ENCODE peak calls at places on chromosomes 2 and 18, in six cellular contexts. One of them, this sample, is unnamed.

GRCh38 chr2:188765522-188765921 is 208.7 kb upstream of the COL3A1 start:
- DNase-seq in KG1: no peak
- DNase-seq in stimulated activated CD4-positive, alpha-beta T cell treated with anti-CD3 and anti-CD28 coated beads, TNF-alpha, amount 100 ng/mL, for 4 hours: no peak
- DNase-seq in psoas muscle: no peak
- DNase-seq in A549: no peak
- DNase-seq in tibial nerve: no peak
- DNase-seq in this sample: no peak

GRCh38 chr2:121075641-121076500 is 209.1 kb downstream of the TFCP2L1 start:
- DNase-seq in KG1: no peak
- DNase-seq in stimulated activated CD4-positive, alpha-beta T cell treated with anti-CD3 and anti-CD28 coated beads, TNF-alpha, amount 100 ng/mL, for 4 hours: no peak
- DNase-seq in psoas muscle: no peak
- DNase-seq in A549: peak; percentile 28
- DNase-seq in tibial nerve: no peak
- DNase-seq in this sample: no peak

GRCh38 chr2:545711-546650 is 131.2 kb downstream of the TMEM18 start:
- DNase-seq in KG1: no peak
- DNase-seq in stimulated activated CD4-positive, alpha-beta T cell treated with anti-CD3 and anti-CD28 coated beads, TNF-alpha, amount 100 ng/mL, for 4 hours: no peak
- DNase-seq in psoas muscle: no peak
- DNase-seq in A549: no peak
- DNase-seq in tibial nerve: no peak
- DNase-seq in this sample: no peak

GRCh38 chr2:163465440-163465839 is 270.4 kb downstream of the FIGN start:
- DNase-seq in KG1: no peak
- DNase-seq in stimulated activated CD4-positive, alpha-beta T cell treated with anti-CD3 and anti-CD28 coated beads, TNF-alpha, amount 100 ng/mL, for 4 hours: no peak
- DNase-seq in psoas muscle: no peak
- DNase-seq in A549: no peak
- DNase-seq in tibial nerve: no peak
- DNase-seq in this sample: no peak

GRCh38 chr2:223619486-223620129 is 17.4 kb upstream of the SCG2 start:
- DNase-seq in KG1: no peak
- DNase-seq in stimulated activated CD4-positive, alpha-beta T cell treated with anti-CD3 and anti-CD28 coated beads, TNF-alpha, amount 100 ng/mL, for 4 hours: no peak
- DNase-seq in psoas muscle: no peak
- DNase-seq in A549: no peak
- DNase-seq in tibial nerve: no peak
- DNase-seq in this sample: no peak

GRCh38 chr2:73914667-73915066 is 12.0 kb upstream of the DGUOK start:
- DNase-seq in KG1: no peak
- DNase-seq in stimulated activated CD4-positive, alpha-beta T cell treated with anti-CD3 and anti-CD28 coated beads, TNF-alpha, amount 100 ng/mL, for 4 hours: no peak
- DNase-seq in psoas muscle: no peak
- DNase-seq in A549: no peak
- DNase-seq in tibial nerve: no peak
- DNase-seq in this sample: no peak

GRCh38 chr18:79925656-79925979 is 25.8 kb downstream of the SLC66A2 start:
- DNase-seq in KG1: no peak
- DNase-seq in stimulated activated CD4-positive, alpha-beta T cell treated with anti-CD3 and anti-CD28 coated beads, TNF-alpha, amount 100 ng/mL, for 4 hours: no peak
- DNase-seq in psoas muscle: peak; percentile 20
- DNase-seq in A549: no peak
- DNase-seq in tibial nerve: no peak
- DNase-seq in this sample: no peak

GRCh38 chr2:144516981-144517824 is 2.7 kb downstream of the ZEB2 start:
- DNase-seq in KG1: no peak
- DNase-seq in stimulated activated CD4-positive, alpha-beta T cell treated with anti-CD3 and anti-CD28 coated beads, TNF-alpha, amount 100 ng/mL, for 4 hours: no peak
- DNase-seq in psoas muscle: peak; percentile 78
- DNase-seq in A549: peak; percentile 58
- DNase-seq in tibial nerve: peak; percentile 65
- DNase-seq in this sample: peak; percentile 53

GRCh38 chr18:41767960-41768359 is 187.1 kb upstream of the PIK3C3 start:
- DNase-seq in KG1: no peak
- DNase-seq in stimulated activated CD4-positive, alpha-beta T cell treated with anti-CD3 and anti-CD28 coated beads, TNF-alpha, amount 100 ng/mL, for 4 hours: no peak
- DNase-seq in psoas muscle: no peak
- DNase-seq in A549: no peak
- DNase-seq in tibial nerve: no peak
- DNase-seq in this sample: no peak

GRCh38 chr18:62784338-62784965 is 69.1 kb downstream of the PHLPP1 start:
- DNase-seq in KG1: no peak
- DNase-seq in stimulated activated CD4-positive, alpha-beta T cell treated with anti-CD3 and anti-CD28 coated beads, TNF-alpha, amount 100 ng/mL, for 4 hours: no peak
- DNase-seq in psoas muscle: no peak
- DNase-seq in A549: no peak
- DNase-seq in tibial nerve: no peak
- DNase-seq in this sample: no peak

GRCh38 chr2:3451926-3452671 is 67.2 kb downstream of the ADI1 start:
- DNase-seq in KG1: no peak
- DNase-seq in stimulated activated CD4-positive, alpha-beta T cell treated with anti-CD3 and anti-CD28 coated beads, TNF-alpha, amount 100 ng/mL, for 4 hours: no peak
- DNase-seq in psoas muscle: peak; percentile 21
- DNase-seq in A549: no peak
- DNase-seq in tibial nerve: no peak
- DNase-seq in this sample: no peak

GRCh38 chr2:86337235-86338099 is at the start of gene REEP1:
- DNase-seq in KG1: no peak
- DNase-seq in stimulated activated CD4-positive, alpha-beta T cell treated with anti-CD3 and anti-CD28 coated beads, TNF-alpha, amount 100 ng/mL, for 4 hours: no peak
- DNase-seq in psoas muscle: peak; percentile 72
- DNase-seq in A549: peak; percentile 34
- DNase-seq in tibial nerve: no peak
- DNase-seq in this sample: no peak

GRCh38 chr2:162233197-162233596 is 10.0 kb downstream of the FAP start:
- DNase-seq in KG1: no peak
- DNase-seq in stimulated activated CD4-positive, alpha-beta T cell treated with anti-CD3 and anti-CD28 coated beads, TNF-alpha, amount 100 ng/mL, for 4 hours: no peak
- DNase-seq in psoas muscle: peak; percentile 57
- DNase-seq in A549: no peak
- DNase-seq in tibial nerve: peak; percentile 23
- DNase-seq in this sample: no peak

GRCh38 chr2:101893676-101894381 is 97.9 kb upstream of the IL1R2 start:
- DNase-seq in KG1: no peak
- DNase-seq in stimulated activated CD4-positive, alpha-beta T cell treated with anti-CD3 and anti-CD28 coated beads, TNF-alpha, amount 100 ng/mL, for 4 hours: no peak
- DNase-seq in psoas muscle: no peak
- DNase-seq in A549: no peak
- DNase-seq in tibial nerve: no peak
- DNase-seq in this sample: no peak

GRCh38 chr2:195138435-195138834 is 518.6 kb upstream of the SLC39A10 start:
- DNase-seq in KG1: no peak
- DNase-seq in stimulated activated CD4-positive, alpha-beta T cell treated with anti-CD3 and anti-CD28 coated beads, TNF-alpha, amount 100 ng/mL, for 4 hours: no peak
- DNase-seq in psoas muscle: no peak
- DNase-seq in A549: no peak
- DNase-seq in tibial nerve: no peak
- DNase-seq in this sample: no peak

GRCh38 chr18:37567061-37567993 is 1.7 kb upstream of the CELF4 start:
- DNase-seq in KG1: no peak
- DNase-seq in stimulated activated CD4-positive, alpha-beta T cell treated with anti-CD3 and anti-CD28 coated beads, TNF-alpha, amount 100 ng/mL, for 4 hours: no peak
- DNase-seq in psoas muscle: no peak
- DNase-seq in A549: no peak
- DNase-seq in tibial nerve: no peak
- DNase-seq in this sample: no peak

GRCh38 chr2:62410015-62410453 is 96.0 kb downstream of the TMEM17 start:
- DNase-seq in KG1: peak; percentile 24
- DNase-seq in stimulated activated CD4-positive, alpha-beta T cell treated with anti-CD3 and anti-CD28 coated beads, TNF-alpha, amount 100 ng/mL, for 4 hours: no peak
- DNase-seq in psoas muscle: no peak
- DNase-seq in A549: no peak
- DNase-seq in tibial nerve: no peak
- DNase-seq in this sample: no peak

GRCh38 chr2:136611451-136611850 is 153.9 kb upstream of the THSD7B start:
- DNase-seq in KG1: no peak
- DNase-seq in stimulated activated CD4-positive, alpha-beta T cell treated with anti-CD3 and anti-CD28 coated beads, TNF-alpha, amount 100 ng/mL, for 4 hours: no peak
- DNase-seq in psoas muscle: no peak
- DNase-seq in A549: no peak
- DNase-seq in tibial nerve: no peak
- DNase-seq in this sample: no peak

GRCh38 chr2:55133467-55134315 is 83.4 kb upstream of the RTN4 start:
- DNase-seq in KG1: no peak
- DNase-seq in stimulated activated CD4-positive, alpha-beta T cell treated with anti-CD3 and anti-CD28 coated beads, TNF-alpha, amount 100 ng/mL, for 4 hours: peak; percentile 18
- DNase-seq in psoas muscle: no peak
- DNase-seq in A549: no peak
- DNase-seq in tibial nerve: peak; percentile 56
- DNase-seq in this sample: no peak

GRCh38 chr2:168912466-168913170 is 11.5 kb downstream of the G6PC2 start:
- DNase-seq in KG1: no peak
- DNase-seq in stimulated activated CD4-positive, alpha-beta T cell treated with anti-CD3 and anti-CD28 coated beads, TNF-alpha, amount 100 ng/mL, for 4 hours: no peak
- DNase-seq in psoas muscle: peak; percentile 89
- DNase-seq in A549: no peak
- DNase-seq in tibial nerve: no peak
- DNase-seq in this sample: no peak

GRCh38 chr2:149507933-149508332 is 79.6 kb downstream of the MMADHC start:
- DNase-seq in KG1: no peak
- DNase-seq in stimulated activated CD4-positive, alpha-beta T cell treated with anti-CD3 and anti-CD28 coated beads, TNF-alpha, amount 100 ng/mL, for 4 hours: no peak
- DNase-seq in psoas muscle: no peak
- DNase-seq in A549: no peak
- DNase-seq in tibial nerve: no peak
- DNase-seq in this sample: no peak

GRCh38 chr2:149648282-149649030 is 60.9 kb upstream of the MMADHC start:
- DNase-seq in KG1: no peak
- DNase-seq in stimulated activated CD4-positive, alpha-beta T cell treated with anti-CD3 and anti-CD28 coated beads, TNF-alpha, amount 100 ng/mL, for 4 hours: no peak
- DNase-seq in psoas muscle: no peak
- DNase-seq in A549: peak; percentile 17
- DNase-seq in tibial nerve: no peak
- DNase-seq in this sample: no peak

GRCh38 chr2:192480984-192481383 is 286.3 kb upstream of the TMEFF2 start:
- DNase-seq in KG1: no peak
- DNase-seq in stimulated activated CD4-positive, alpha-beta T cell treated with anti-CD3 and anti-CD28 coated beads, TNF-alpha, amount 100 ng/mL, for 4 hours: no peak
- DNase-seq in psoas muscle: no peak
- DNase-seq in A549: no peak
- DNase-seq in tibial nerve: no peak
- DNase-seq in this sample: no peak

GRCh38 chr2:170715062-170715931 is at the start of gene SP5:
- DNase-seq in KG1: no peak
- DNase-seq in stimulated activated CD4-positive, alpha-beta T cell treated with anti-CD3 and anti-CD28 coated beads, TNF-alpha, amount 100 ng/mL, for 4 hours: no peak
- DNase-seq in psoas muscle: peak; percentile 56
- DNase-seq in A549: peak; percentile 35
- DNase-seq in tibial nerve: peak; percentile 35
- DNase-seq in this sample: no peak

GRCh38 chr2:112692496-112692911 is 28.3 kb upstream of the NT5DC4 start:
- DNase-seq in KG1: no peak
- DNase-seq in stimulated activated CD4-positive, alpha-beta T cell treated with anti-CD3 and anti-CD28 coated beads, TNF-alpha, amount 100 ng/mL, for 4 hours: peak; percentile 17
- DNase-seq in psoas muscle: no peak
- DNase-seq in A549: peak; percentile 80
- DNase-seq in tibial nerve: peak; percentile 16
- DNase-seq in this sample: peak; percentile 26

GRCh38 chr18:74351354-74351753 is 35.7 kb downstream of the C18orf63 start:
- DNase-seq in KG1: no peak
- DNase-seq in stimulated activated CD4-positive, alpha-beta T cell treated with anti-CD3 and anti-CD28 coated beads, TNF-alpha, amount 100 ng/mL, for 4 hours: no peak
- DNase-seq in psoas muscle: no peak
- DNase-seq in A549: no peak
- DNase-seq in tibial nerve: no peak
- DNase-seq in this sample: no peak

GRCh38 chr2:2075866-2076265 is 255.2 kb downstream of the MYT1L start:
- DNase-seq in KG1: no peak
- DNase-seq in stimulated activated CD4-positive, alpha-beta T cell treated with anti-CD3 and anti-CD28 coated beads, TNF-alpha, amount 100 ng/mL, for 4 hours: no peak
- DNase-seq in psoas muscle: no peak
- DNase-seq in A549: no peak
- DNase-seq in tibial nerve: no peak
- DNase-seq in this sample: no peak

GRCh38 chr2:75012080-75012479 is 53.6 kb downstream of the POLE4 start:
- DNase-seq in KG1: no peak
- DNase-seq in stimulated activated CD4-positive, alpha-beta T cell treated with anti-CD3 and anti-CD28 coated beads, TNF-alpha, amount 100 ng/mL, for 4 hours: no peak
- DNase-seq in psoas muscle: no peak
- DNase-seq in A549: no peak
- DNase-seq in tibial nerve: no peak
- DNase-seq in this sample: no peak

GRCh38 chr2:169714699-169715098 is 18.9 kb upstream of the KLHL23 start:
- DNase-seq in KG1: no peak
- DNase-seq in stimulated activated CD4-positive, alpha-beta T cell treated with anti-CD3 and anti-CD28 coated beads, TNF-alpha, amount 100 ng/mL, for 4 hours: no peak
- DNase-seq in psoas muscle: no peak
- DNase-seq in A549: no peak
- DNase-seq in tibial nerve: no peak
- DNase-seq in this sample: no peak

GRCh38 chr18:48991299-48992055 is 40.7 kb upstream of the SMAD7 start:
- DNase-seq in KG1: no peak
- DNase-seq in stimulated activated CD4-positive, alpha-beta T cell treated with anti-CD3 and anti-CD28 coated beads, TNF-alpha, amount 100 ng/mL, for 4 hours: no peak
- DNase-seq in psoas muscle: no peak
- DNase-seq in A549: no peak
- DNase-seq in tibial nerve: no peak
- DNase-seq in this sample: no peak

GRCh38 chr2:11411768-11412448 is 54.1 kb downstream of the E2F6 start:
- DNase-seq in KG1: no peak
- DNase-seq in stimulated activated CD4-positive, alpha-beta T cell treated with anti-CD3 and anti-CD28 coated beads, TNF-alpha, amount 100 ng/mL, for 4 hours: no peak
- DNase-seq in psoas muscle: no peak
- DNase-seq in A549: no peak
- DNase-seq in tibial nerve: peak; percentile 62
- DNase-seq in this sample: no peak

GRCh38 chr2:72131371-72131891 is 16.2 kb downstream of the CYP26B1 start:
- DNase-seq in KG1: no peak
- DNase-seq in stimulated activated CD4-positive, alpha-beta T cell treated with anti-CD3 and anti-CD28 coated beads, TNF-alpha, amount 100 ng/mL, for 4 hours: no peak
- DNase-seq in psoas muscle: no peak
- DNase-seq in A549: no peak
- DNase-seq in tibial nerve: no peak
- DNase-seq in this sample: no peak

GRCh38 chr18:68229351-68229750 is 485.6 kb downstream of the TMX3 start:
- DNase-seq in KG1: no peak
- DNase-seq in stimulated activated CD4-positive, alpha-beta T cell treated with anti-CD3 and anti-CD28 coated beads, TNF-alpha, amount 100 ng/mL, for 4 hours: no peak
- DNase-seq in psoas muscle: no peak
- DNase-seq in A549: no peak
- DNase-seq in tibial nerve: no peak
- DNase-seq in this sample: no peak

This sample was measured in SIG-M5.